ENCODE peak calls at places on chromosomes 7 and 10, in seven cellular contexts. Z is suprapubic skin, G is right lobe of liver, N is hepatocyte, O is neural progenitor cell, K is tibial artery, V is testis. P is an unnamed sample.

GRCh38 chr10:89431977-89432376 is 17.6 kb downstream of the IFIT5 start:
- DNase-seq in Z (no peak), G (no peak), N (peak; percentile 50), O (no peak), K (no peak), V (no peak), P (no peak)

GRCh38 chr7:149489391-149490024 is 8.1 kb downstream of the ZNF746 start:
- DNase-seq in Z (no peak), G (no peak), N (no peak), O (peak; percentile 17), K (no peak), V (no peak), P (no peak)

GRCh38 chr7:607938-608337 is 88.3 kb upstream of the PDGFA start:
- DNase-seq in Z (no peak), G (no peak), N (no peak), O (no peak), K (no peak), V (no peak), P (no peak)

GRCh38 chr7:151696738-151697514 is 177.2 kb upstream of the RHEB start:
- DNase-seq in Z (peak; percentile 61), G (peak; percentile 91), N (peak; percentile 91), O (peak; percentile 47), K (no peak), V (no peak), P (no peak)

GRCh38 chr10:113520606-113521481 is 32.0 kb upstream of the HABP2 start:
- DNase-seq in Z (peak; percentile 69), G (no peak), N (peak; percentile 87), O (peak; percentile 77), K (peak; percentile 78), V (peak; percentile 87), P (peak; percentile 85)

GRCh38 chr10:93006435-93007039 is 54.1 kb upstream of the CYP26C1 start:
- DNase-seq in Z (no peak), G (no peak), N (peak; percentile 63), O (peak; percentile 63), K (no peak), V (no peak), P (no peak)

GRCh38 chr7:141073173-141073640 is 657 bp upstream of the TMEM178B start:
- DNase-seq in Z (no peak), G (peak; percentile 54), N (peak; percentile 81), O (peak; percentile 92), K (no peak), V (peak; percentile 62), P (peak; percentile 50)

GRCh38 chr7:11557627-11558026 is 274.4 kb downstream of the THSD7A start:
- DNase-seq in Z (no peak), G (no peak), N (peak; percentile 71), O (peak; percentile 83), K (peak; percentile 27), V (no peak), P (no peak)

GRCh38 chr10:77287647-77288120 is 349.9 kb downstream of the KCNMA1 start:
- DNase-seq in Z (no peak), G (peak; percentile 59), N (peak; percentile 67), O (no peak), K (no peak), V (no peak), P (no peak)

GRCh38 chr10:129440247-129440646 is 26.8 kb upstream of the MGMT start:
- DNase-seq in Z (no peak), G (no peak), N (no peak), O (no peak), K (no peak), V (no peak), P (no peak)

GRCh38 chr7:110119883-110120581 is 970.9 kb upstream of the LRRN3 start:
- DNase-seq in Z (no peak), G (no peak), N (peak; percentile 5), O (no peak), K (no peak), V (no peak), P (no peak)

GRCh38 chr10:126351021-126351420 is 37.3 kb downstream of the ADAM12 start:
- DNase-seq in Z (no peak), G (no peak), N (no peak), O (no peak), K (no peak), V (no peak), P (no peak)

GRCh38 chr7:94971051-94971867 is 63.9 kb downstream of the PPP1R9A start:
- DNase-seq in Z (no peak), G (no peak), N (no peak), O (no peak), K (no peak), V (no peak), P (no peak)

GRCh38 chr7:130893441-130893894 is 159.5 kb upstream of the KLF14 start:
- DNase-seq in Z (no peak), G (no peak), N (no peak), O (no peak), K (peak; percentile 74), V (no peak), P (no peak)

GRCh38 chr10:17029581-17030271 is 99.9 kb downstream of the CUBN start:
- DNase-seq in Z (peak; percentile 84), G (no peak), N (peak; percentile 70), O (peak; percentile 59), K (peak; percentile 78), V (peak; percentile 65), P (peak; percentile 87)

GRCh38 chr10:10977978-10978377 is 39.7 kb upstream of the CELF2 start:
- DNase-seq in Z (no peak), G (no peak), N (no peak), O (no peak), K (no peak), V (no peak), P (no peak)

GRCh38 chr7:135441791-135442190 is 68.1 kb downstream of the CNOT4 start:
- DNase-seq in Z (no peak), G (no peak), N (peak; percentile 6), O (no peak), K (no peak), V (no peak), P (no peak)

GRCh38 chr10:51300617-51301350 is 226.5 kb downstream of the PRKG1 start:
- DNase-seq in Z (no peak), G (no peak), N (no peak), O (peak; percentile 16), K (no peak), V (no peak), P (no peak)

GRCh38 chr10:42753126-42753506 is 29.5 kb upstream of the BMS1 start:
- DNase-seq in Z (peak; percentile 82), G (peak; percentile 73), N (peak; percentile 82), O (peak; percentile 86), K (peak; percentile 72), V (peak; percentile 85), P (peak; percentile 81)

GRCh38 chr10:42755028-42755451 is 27.6 kb upstream of the BMS1 start:
- DNase-seq in Z (no peak), G (no peak), N (peak; percentile 17), O (peak; percentile 42), K (no peak), V (no peak), P (no peak)

GRCh38 chr10:42755591-42756093 is 27.0 kb upstream of the BMS1 start:
- DNase-seq in Z (no peak), G (no peak), N (no peak), O (no peak), K (no peak), V (peak; percentile 57), P (no peak)

GRCh38 chr10:42754155-42755027 is 28.2 kb upstream of the BMS1 start:
- DNase-seq in Z (peak; percentile 70), G (no peak), N (peak; percentile 53), O (peak; percentile 59), K (no peak), V (no peak), P (no peak)

GRCh38 chr10:42753507-42754154 is 29.0 kb upstream of the BMS1 start:
- DNase-seq in Z (peak; percentile 70), G (no peak), N (peak; percentile 55), O (peak; percentile 38), K (no peak), V (no peak), P (no peak)
- H3K27me3 ChIP-seq in Z (peaks cover 26% of the 10 kb centered on the region), G (peaks cover 12% of the 10 kb centered on the region), N (peaks cover 54% of the 10 kb centered on the region), O (peaks cover 84% of the 10 kb centered on the region), K (peaks cover 54% of the 10 kb centered on the region), V (no peaks in the 10 kb centered on the region), P (peaks cover 30% of the 10 kb centered on the region)

DNA sequence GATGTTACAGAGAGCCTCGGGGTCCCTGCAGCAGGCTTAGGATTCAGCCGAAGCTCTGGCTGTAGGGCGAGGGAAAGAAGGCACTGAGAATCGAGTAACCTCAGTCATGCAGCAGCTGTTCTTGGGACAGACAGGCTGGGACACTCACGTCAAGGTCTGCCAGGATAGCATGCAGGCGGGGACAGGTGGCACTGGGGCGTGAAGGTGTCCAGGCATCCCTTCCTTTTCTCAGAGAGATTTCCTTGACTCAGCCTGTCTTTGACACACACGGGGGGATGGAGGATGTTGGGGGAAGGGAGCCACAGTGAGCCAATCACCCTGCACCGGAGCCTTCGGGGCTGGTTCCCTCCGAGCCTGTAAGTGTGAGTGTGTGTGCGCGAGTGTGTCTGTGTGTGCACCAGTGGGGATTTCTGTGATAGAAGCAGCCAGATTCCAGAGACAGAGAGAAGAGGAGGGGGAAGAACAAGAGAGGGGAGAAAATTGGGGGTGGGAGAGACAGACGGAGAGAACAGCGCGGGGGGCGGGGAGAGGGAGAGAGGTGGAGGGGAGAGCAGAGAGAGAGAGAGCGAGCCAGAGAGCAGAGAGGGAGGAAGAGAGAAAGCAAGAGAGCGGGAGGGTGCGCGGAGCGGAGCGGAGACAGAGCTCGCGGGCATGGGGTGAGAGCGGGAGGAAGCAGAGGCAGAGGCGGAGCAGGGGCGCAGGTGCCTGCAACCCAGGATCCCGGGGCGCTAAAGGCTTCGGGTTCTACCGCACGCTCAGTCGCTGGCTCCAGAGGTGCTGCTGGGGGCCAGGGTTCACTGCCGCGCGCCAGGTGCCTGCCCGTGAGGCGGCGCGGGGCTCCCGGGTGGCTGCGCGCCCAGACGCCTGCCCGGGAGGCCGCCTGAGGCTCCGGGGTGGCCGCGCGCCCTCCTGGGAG is 526 bp upstream of the GPR26 start:
- DNase-seq in Z (no peak), G (no peak), N (no peak), O (peak; percentile 25), K (no peak), V (no peak), P (no peak)
- H3K27me3 ChIP-seq in Z (peaks cover 70% of the 10 kb centered on the region), G (no peaks in the 10 kb centered on the region), N (peaks cover 66% of the 10 kb centered on the region), O (peaks cover 64% of the 10 kb centered on the region), K (peaks cover 66% of the 10 kb centered on the region), V (no peaks in the 10 kb centered on the region), P (peaks cover 10% of the 10 kb centered on the region)

GRCh38 chr10:100709146-100709545 is 36.2 kb upstream of the PAX2 start:
- DNase-seq in Z (no peak), G (no peak), N (no peak), O (no peak), K (no peak), V (no peak), P (no peak)
- H3K27me3 ChIP-seq in Z (peaks cover 98% of the 10 kb centered on the region), G (peaks cover 4% of the 10 kb centered on the region), N (peaks cover 85% of the 10 kb centered on the region), O (peaks cover 100% of the 10 kb centered on the region), K (peaks cover 85% of the 10 kb centered on the region), V (no peaks in the 10 kb centered on the region), P (peaks cover 70% of the 10 kb centered on the region)

GRCh38 chr10:71782917-71783490 is 9.7 kb upstream of the VSIR start:
- DNase-seq in Z (no peak), G (peak; percentile 53), N (no peak), O (no peak), K (peak; percentile 43), V (no peak), P (no peak)

GRCh38 chr10:71780722-71781121 is 7.4 kb upstream of the VSIR start:
- DNase-seq in Z (no peak), G (no peak), N (no peak), O (no peak), K (no peak), V (no peak), P (no peak)

GRCh38 chr10:71784679-71785272 is 11.5 kb upstream of the VSIR start:
- DNase-seq in Z (no peak), G (no peak), N (no peak), O (no peak), K (no peak), V (no peak), P (no peak)

GRCh38 chr10:71782221-71782916 is 9.0 kb upstream of the VSIR start:
- DNase-seq in Z (no peak), G (peak; percentile 48), N (no peak), O (no peak), K (no peak), V (no peak), P (no peak)

GRCh38 chr10:71783917-71784678 is 10.8 kb upstream of the VSIR start:
- DNase-seq in Z (no peak), G (peak; percentile 7), N (no peak), O (no peak), K (no peak), V (no peak), P (no peak)
- H3K27me3 ChIP-seq in Z (no peaks in the 10 kb centered on the region), G (no peaks in the 10 kb centered on the region), N (no peaks in the 10 kb centered on the region), O (no peaks in the 10 kb centered on the region), K (peaks cover under 1% of the 10 kb centered on the region), V (no peaks in the 10 kb centered on the region), P (no peaks in the 10 kb centered on the region)